ENCODE peak calls at places on chromosomes 11 and 22, in six cellular contexts. A is GOT3; Z is body of pancreas; V is activated T-cell treated with anti-CD3 and anti-CD28 coated beads, Interleukin-2, amount 50 U/mL, for 72 hours; R is fibroblast of villous mesenchyme; N is caudate nucleus. M is an unnamed sample.

GRCh38 chr11:61489833-61490585 is 18.5 kb upstream of the LRRC10B start:
- DNase-seq in A (no peak), Z (no peak), V (no peak), R (no peak), N (no peak), M (peak; percentile 22)

GRCh38 chr11:123409456-123409801 is 20.6 kb upstream of the GRAMD1B start:
- DNase-seq in A (no peak), Z (no peak), V (no peak), R (no peak), N (no peak), M (no peak)

GRCh38 chr11:86248609-86249008 is 4.1 kb downstream of the EED start:
- DNase-seq in A (no peak), Z (no peak), V (peak; percentile 23), R (no peak), N (no peak), M (no peak)

GRCh38 chr22:29004647-29005371 is 56.8 kb downstream of the C22orf31 start:
- DNase-seq in A (no peak), Z (peak; percentile 86), V (no peak), R (no peak), N (peak; percentile 61), M (no peak)

GRCh38 chr22:50340157-50340879 is 2.8 kb upstream of the PPP6R2 start:
- DNase-seq in A (no peak), Z (no peak), V (no peak), R (no peak), N (no peak), M (peak; percentile 16)

GRCh38 chr11:73262851-73263495 is 9.2 kb upstream of the P2RY6 start:
- DNase-seq in A (no peak), Z (no peak), V (no peak), R (peak; percentile 23), N (no peak), M (peak; percentile 44)

GRCh38 chr11:76603202-76603601 is 67.3 kb downstream of the LRRC32 start:
- DNase-seq in A (no peak), Z (no peak), V (no peak), R (no peak), N (no peak), M (no peak)

GRCh38 chr11:69726019-69726418 is 22.2 kb upstream of the FGF19 start:
- DNase-seq in A (no peak), Z (no peak), V (no peak), R (no peak), N (no peak), M (no peak)

GRCh38 chr11:29712616-29713015 is 304.2 kb downstream of the KCNA4 start:
- DNase-seq in A (no peak), Z (no peak), V (no peak), R (no peak), N (no peak), M (no peak)

GRCh38 chr11:110907629-110908028 is 195.4 kb upstream of the ARHGAP20 start:
- DNase-seq in A (no peak), Z (no peak), V (peak; percentile 2), R (peak; percentile 98), N (no peak), M (peak; percentile 87)

GRCh38 chr11:19656140-19656541 is 56.5 kb upstream of the NAV2 start:
- DNase-seq in A (no peak), Z (no peak), V (no peak), R (no peak), N (no peak), M (no peak)

GRCh38 chr22:30393885-30394284 is 2.9 kb upstream of the SEC14L2 start:
- DNase-seq in A (no peak), Z (no peak), V (no peak), R (no peak), N (no peak), M (no peak)

M was measured in fibroblast of pulmonary artery.